ENCODE peak calls at places on chromosomes 6 and 20, in eight cellular contexts. A is hepatocyte, P is ovary, L is H9, M is psoas muscle, W is lung, U is heart right ventricle, S is MM.1S. E is an unnamed sample.

GRCh38 chr6:167470101-167470835 is 145.4 kb downstream of the TTLL2 start:
- DNase-seq in A (no peak), P (no peak), L (no peak), M (no peak), W (no peak), U (no peak), S (no peak), E (no peak)

GRCh38 chr6:117018771-117019170 is 141.7 kb downstream of the RFX6 start:
- DNase-seq in A (no peak), P (no peak), L (no peak), M (no peak), W (no peak), U (no peak), S (no peak), E (no peak)

GRCh38 chr6:37690964-37691735 is 6.5 kb downstream of the MDGA1 start:
- DNase-seq in A (no peak), P (no peak), L (no peak), M (no peak), W (no peak), U (no peak), S (no peak), E (no peak)

GRCh38 chr20:29873946-29874345 is 1383.5 kb upstream of the DEFB115 start:
- DNase-seq in A (peak; percentile 79), P (no peak), L (peak; percentile 65), M (peak; percentile 72), W (no peak), U (peak; percentile 55), S (peak; percentile 33), E (peak; percentile 34)

GRCh38 chr20:3130051-3130600 is 29.5 kb downstream of the FASTKD5 start:
- DNase-seq in A (no peak), P (no peak), L (no peak), M (no peak), W (no peak), U (no peak), S (no peak), E (no peak)

GRCh38 chr6:41424370-41425058 is 89.1 kb downstream of the NCR2 start:
- DNase-seq in A (peak; percentile 89), P (peak; percentile 71), L (peak; percentile 83), M (peak; percentile 79), W (peak; percentile 83), U (peak; percentile 58), S (peak; percentile 51), E (peak; percentile 67)

GRCh38 chr20:11018668-11019170 is 344.9 kb upstream of the JAG1 start:
- DNase-seq in A (no peak), P (no peak), L (peak; percentile 32), M (no peak), W (no peak), U (peak; percentile 14), S (no peak), E (no peak)

GRCh38 chr20:31869942-31870702 is at the start of the genes DUSP15 and TTLL9:
- DNase-seq in A (peak; percentile 89), P (peak; percentile 51), L (no peak), M (peak; percentile 60), W (peak; percentile 32), U (peak; percentile 49), S (no peak), E (no peak)

GRCh38 chr6:101429291-101429690 is 35.8 kb downstream of the GRIK2 start:
- DNase-seq in A (no peak), P (no peak), L (no peak), M (no peak), W (no peak), U (no peak), S (no peak), E (no peak)

GRCh38 chr20:9353916-9354276 is 160.5 kb upstream of the LAMP5 start:
- DNase-seq in A (peak; percentile 20), P (no peak), L (no peak), M (no peak), W (no peak), U (no peak), S (no peak), E (no peak)

GRCh38 chr6:15023448-15023847 is 222.4 kb upstream of the JARID2 start:
- DNase-seq in A (no peak), P (no peak), L (no peak), M (no peak), W (no peak), U (no peak), S (peak; percentile 84), E (no peak)

GRCh38 chr20:51394706-51395105 is 147.8 kb downstream of the NFATC2 start:
- DNase-seq in A (no peak), P (no peak), L (no peak), M (no peak), W (no peak), U (no peak), S (no peak), E (no peak)

GRCh38 chr6:158369241-158369640 is 57.0 kb downstream of the TULP4 start:
- DNase-seq in A (no peak), P (no peak), L (no peak), M (no peak), W (no peak), U (no peak), S (no peak), E (no peak)

GRCh38 chr6:31162463-31163165 is 4.2 kb downstream of the TCF19 start:
- DNase-seq in A (no peak), P (no peak), L (peak; percentile 70), M (no peak), W (no peak), U (no peak), S (no peak), E (no peak)

GRCh38 chr20:49951160-49951559 is 15.0 kb downstream of the RNF114 start:
- DNase-seq in A (no peak), P (no peak), L (no peak), M (no peak), W (no peak), U (no peak), S (no peak), E (no peak)

GRCh38 chr20:1427457-1428054 is 34.7 kb upstream of the FKBP1A start:
- DNase-seq in A (no peak), P (no peak), L (peak; percentile 76), M (no peak), W (no peak), U (no peak), S (no peak), E (no peak)

GRCh38 chr6:149859368-149859767 is 4.8 kb downstream of the LRP11 start:
- DNase-seq in A (peak; percentile 68), P (no peak), L (no peak), M (no peak), W (no peak), U (no peak), S (no peak), E (no peak)

DNA sequence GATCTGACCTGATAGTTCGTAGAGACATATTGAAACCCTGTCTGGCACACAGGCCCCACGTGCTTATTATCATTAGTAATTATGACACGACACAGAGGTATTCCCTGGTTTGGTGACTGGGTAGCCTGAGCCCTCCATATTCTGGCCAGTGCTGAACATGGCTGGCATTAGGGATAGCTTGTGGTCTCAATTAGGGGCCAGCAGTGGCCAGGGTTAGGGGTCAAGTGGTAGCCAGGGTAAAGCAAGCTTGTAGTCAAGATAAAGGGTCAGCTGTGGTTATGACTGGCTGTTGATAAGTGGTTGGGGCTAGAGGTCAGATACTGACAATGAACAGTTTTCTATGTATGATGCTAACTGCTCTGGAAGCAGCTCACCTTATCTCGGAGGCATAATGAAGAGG is 66.5 kb downstream of the VEGFA start:
- DNase-seq in A (no peak), P (no peak), L (no peak), M (no peak), W (no peak), U (no peak), S (no peak), E (no peak)
- H3K27ac ChIP-seq in A (no peak overlapping the region), P (no peak overlapping the region), L (no peak overlapping the region), M (no peak overlapping the region), W (no peak overlapping the region), U (no peak overlapping the region), S (no peak overlapping the region), E (no peak overlapping the region)

GRCh38 chr20:57899554-57899953 is 189.7 kb upstream of the PMEPA1 start:
- DNase-seq in A (no peak), P (no peak), L (no peak), M (no peak), W (no peak), U (no peak), S (no peak), E (no peak)

GRCh38 chr20:57897156-57897874 is 187.5 kb upstream of the PMEPA1 start:
- DNase-seq in A (no peak), P (no peak), L (no peak), M (no peak), W (no peak), U (no peak), S (no peak), E (no peak)

GRCh38 chr20:57896563-57896962 is 186.7 kb upstream of the PMEPA1 start:
- DNase-seq in A (no peak), P (no peak), L (no peak), M (no peak), W (no peak), U (no peak), S (no peak), E (no peak)

GRCh38 chr20:57898332-57898731 is 188.5 kb upstream of the PMEPA1 start:
- DNase-seq in A (no peak), P (no peak), L (no peak), M (no peak), W (no peak), U (no peak), S (no peak), E (no peak)

DNA sequence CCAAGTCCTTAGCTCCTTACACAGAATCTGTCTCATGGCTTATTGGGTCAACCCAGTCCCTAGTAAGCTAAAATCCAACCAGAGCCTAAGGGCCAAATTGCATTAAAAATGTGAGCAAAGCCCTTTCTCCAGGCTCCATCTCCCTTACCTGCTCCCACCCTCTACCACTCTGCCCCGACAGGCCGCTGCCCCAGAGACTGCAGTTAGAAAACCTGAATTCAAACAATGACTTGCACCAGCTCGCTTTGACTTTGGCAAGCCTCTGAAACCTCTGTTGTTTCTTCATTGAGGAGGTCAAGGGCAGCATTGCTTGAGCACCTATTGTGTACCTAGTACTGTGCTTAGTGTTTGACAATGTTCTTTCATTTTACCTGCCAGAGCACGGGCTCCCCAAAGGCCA is 188.1 kb upstream of the PMEPA1 start:
- DNase-seq in A (no peak), P (no peak), L (no peak), M (no peak), W (no peak), U (no peak), S (no peak), E (no peak)
- H3K27ac ChIP-seq in A (no peak overlapping the region), P (no peak overlapping the region), L (no peak overlapping the region), M (no peak overlapping the region), W (no peak overlapping the region), U (no peak overlapping the region), S (no peak overlapping the region), E (no peak overlapping the region)

DNA sequence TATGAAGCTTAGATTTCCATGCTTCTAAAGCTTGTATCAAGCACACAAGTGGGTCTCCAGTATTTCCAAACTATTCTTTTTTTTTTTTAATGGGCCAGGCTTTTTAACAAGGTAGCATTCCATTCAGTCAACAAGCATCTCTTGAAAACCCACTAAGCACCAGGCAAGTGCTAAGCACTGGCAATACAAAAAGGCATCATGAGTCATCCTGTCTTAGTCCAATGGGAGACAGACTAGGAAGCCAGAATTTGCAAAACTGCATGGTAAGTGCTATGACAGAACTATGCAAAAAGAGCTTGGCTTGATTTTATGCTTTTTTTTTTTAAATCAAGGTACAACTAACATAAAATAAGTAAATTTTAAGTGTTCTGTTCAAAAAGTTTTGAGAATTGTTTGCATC is 109.3 kb upstream of the DST start:
- DNase-seq in A (no peak), P (no peak), L (no peak), M (no peak), W (peak; percentile 59), U (no peak), S (no peak), E (no peak)
- H3K27ac ChIP-seq in A (no peak overlapping the region), P (no peak overlapping the region), L (no peak overlapping the region), M (peak overlapping the region; percentile 71), W (no peak overlapping the region), U (peak overlapping the region; percentile 17), S (no peak overlapping the region), E (no peak overlapping the region)

GRCh38 chr6:82243886-82244285 is 3.7 kb downstream of the IBTK start:
- DNase-seq in A (no peak), P (no peak), L (no peak), M (no peak), W (no peak), U (no peak), S (no peak), E (no peak)
- H3K27ac ChIP-seq in A (no peak overlapping the region), P (no peak overlapping the region), L (no peak overlapping the region), M (peak overlapping the region; percentile 30), W (no peak overlapping the region), U (peak overlapping the region; percentile 18), S (no peak overlapping the region), E (no peak overlapping the region)

E was measured in naive thymus-derived CD4-positive, alpha-beta T cell.